ENCODE peak calls at places on chromosomes 4 and X, in seven cellular contexts. W is body of pancreas; P is sigmoid colon; K is CD4-positive, alpha-beta memory T cell; T is dorsolateral prefrontal cortex; V is ovary; Q is right lobe of liver. G is an unnamed sample.

GRCh38 chrX:130086414-130087207 is 23.7 kb downstream of the ELF4 start:
- DNase-seq in Q (no peak), P (no peak), V (no peak), W (no peak), K (peak; percentile 77), T (no peak), G (peak; percentile 79)

GRCh38 chrX:12978205-12979010 is 3.5 kb downstream of the TMSB4X start:
- DNase-seq in V (peak; percentile 43), Q (no peak), T (no peak), P (peak; percentile 77), K (peak; percentile 84), W (peak; percentile 64), G (peak; percentile 79)

GRCh38 chrX:80181079-80181478 is 166.5 kb downstream of the TBX22 start:
- DNase-seq in Q (no peak), W (no peak), P (no peak), T (no peak), K (no peak), V (no peak), G (no peak)

GRCh38 chr4:142656178-142656577 is 189.9 kb downstream of the INPP4B start:
- DNase-seq in T (no peak), K (peak; percentile 15), W (no peak), V (no peak), Q (no peak), P (no peak), G (peak; percentile 30)

GRCh38 chr4:129583868-129584267 is 487.9 kb downstream of the C4orf33 start:
- DNase-seq in V (no peak), Q (no peak), K (no peak), T (no peak), P (no peak), W (no peak), G (no peak)

GRCh38 chrX:15434205-15434604 is 50.0 kb upstream of the VEGFD start:
- DNase-seq in T (no peak), K (no peak), V (no peak), W (no peak), P (no peak), Q (no peak), G (no peak)

GRCh38 chr4:26947318-26947717 is 86.7 kb downstream of the STIM2 start:
- DNase-seq in P (no peak), Q (no peak), T (no peak), K (no peak), W (no peak), V (no peak), G (no peak)

GRCh38 chr4:122038896-122039295 is 87.0 kb upstream of the TRPC3 start:
- DNase-seq in W (no peak), T (no peak), K (no peak), Q (no peak), P (no peak), V (no peak), G (no peak)

GRCh38 chr4:74092957-74093356 is 6.0 kb downstream of the CXCL2 start:
- DNase-seq in T (no peak), Q (no peak), V (no peak), W (peak; percentile 48), P (no peak), K (no peak), G (no peak)

GRCh38 chr4:134499074-134499473 is 297.5 kb upstream of the PABPC4L start:
- DNase-seq in P (no peak), K (no peak), Q (no peak), T (no peak), W (no peak), V (no peak), G (no peak)

GRCh38 chrX:104668550-104668949 is 102.6 kb downstream of the IL1RAPL2 start:
- DNase-seq in V (no peak), W (peak; percentile 7), K (no peak), P (no peak), T (no peak), Q (no peak), G (peak; percentile 57)

GRCh38 chr4:144831971-144832370 is 186.0 kb downstream of the HHIP start:
- DNase-seq in W (no peak), P (no peak), Q (no peak), T (no peak), K (no peak), V (no peak), G (no peak)

GRCh38 chrX:151902813-151903591 is 9.7 kb upstream of the MAGEA4 start:
- DNase-seq in V (no peak), K (no peak), Q (no peak), T (no peak), P (peak; percentile 80), W (peak; percentile 26), G (no peak)

GRCh38 chr4:87823741-87824140 is 9.0 kb upstream of the MEPE start:
- DNase-seq in V (no peak), K (no peak), P (no peak), T (no peak), W (no peak), Q (no peak), G (no peak)

GRCh38 chr4:57094482-57095223 is 15.5 kb downstream of the IGFBP7 start:
- DNase-seq in K (no peak), T (no peak), P (no peak), W (no peak), V (no peak), Q (no peak), G (no peak)

DNA sequence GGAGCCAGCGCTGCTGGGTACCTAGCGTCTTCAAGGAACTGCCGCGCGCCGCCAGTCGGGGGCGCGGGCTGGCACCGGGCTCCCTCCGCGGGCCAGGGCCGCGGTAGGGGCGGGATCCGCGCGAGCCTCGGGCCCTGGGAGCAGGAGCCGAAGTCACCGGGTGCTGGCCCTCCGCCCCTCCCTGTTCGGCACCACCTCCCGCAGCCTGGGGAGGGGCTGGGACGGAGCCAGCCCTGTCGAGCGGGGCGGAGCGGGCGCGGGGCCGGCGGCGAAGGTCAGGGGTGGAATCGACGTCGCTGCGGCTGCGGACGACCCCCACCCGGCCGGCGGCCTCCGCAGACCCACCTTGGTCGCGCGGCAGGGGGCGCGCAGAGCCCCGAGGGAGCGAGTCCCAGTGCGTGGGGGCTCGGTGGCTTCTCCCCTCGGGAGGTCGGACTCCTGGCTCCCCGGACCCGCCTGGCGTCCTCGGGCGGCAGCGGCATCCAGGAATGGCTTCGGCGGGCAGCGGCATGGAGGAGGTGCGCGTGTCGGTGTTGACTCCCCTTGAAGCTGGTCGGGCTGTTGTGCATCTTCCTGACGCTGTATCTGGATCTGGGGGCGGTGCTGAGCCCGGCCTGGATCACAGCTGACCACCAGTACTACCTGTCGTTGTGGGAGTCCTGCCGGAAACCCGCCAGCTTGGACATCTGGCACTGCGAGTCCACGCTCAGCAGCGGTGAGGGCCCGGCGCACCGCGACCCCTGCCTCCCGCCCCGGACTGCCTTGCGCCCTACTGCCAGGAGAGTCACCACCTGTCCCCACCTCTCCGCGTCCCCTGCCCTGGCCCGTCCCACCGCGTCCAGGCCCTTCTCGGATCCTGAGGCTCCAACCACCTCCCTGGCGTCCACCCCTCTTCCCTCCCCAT is 50.5 kb upstream of the FAM47C start:
- DNase-seq in T (no peak), V (no peak), Q (peak; percentile 79), P (no peak), W (peak; percentile 69), K (no peak), G (no peak)
- H3K4me3 ChIP-seq in T (peak overlapping the region; percentile 15), V (no peak overlapping the region), Q (peak overlapping the region; percentile 40), P (peak overlapping the region; percentile 34), W (peak overlapping the region; percentile 25), K (no peak overlapping the region), G (no peak overlapping the region)

DNA sequence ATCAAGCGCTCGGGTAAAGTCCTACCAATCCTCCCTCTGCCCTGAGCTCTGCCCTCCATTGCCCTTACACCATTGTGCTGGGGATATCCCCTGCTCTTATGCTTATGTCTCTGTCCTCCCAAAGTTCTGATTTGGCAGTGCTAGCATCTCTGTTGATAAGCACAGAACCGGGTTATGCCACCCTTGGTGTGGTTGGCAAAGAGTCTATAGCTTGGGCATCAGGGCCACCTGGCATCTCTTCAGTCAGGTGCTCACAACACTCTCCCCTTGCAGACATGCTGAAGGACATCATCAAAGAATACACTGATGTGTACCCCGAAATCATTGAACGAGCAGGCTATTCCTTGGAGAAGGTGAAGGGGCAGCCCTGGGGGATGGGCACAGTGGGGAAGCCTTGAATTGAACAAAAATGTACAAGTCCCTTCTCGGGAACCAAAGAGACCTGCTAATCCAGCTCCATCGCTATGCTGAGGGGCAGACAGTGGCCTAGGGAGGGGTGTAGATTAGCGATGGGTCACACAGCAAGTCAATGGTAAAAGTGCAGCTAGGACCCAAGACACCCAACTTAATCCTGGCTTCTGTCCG is 3.8 kb downstream of the MAGED2 start:
- DNase-seq in V (no peak), T (no peak), W (no peak), P (no peak), K (no peak), Q (no peak), G (no peak)
- H3K4me3 ChIP-seq in V (no peak overlapping the region), T (no peak overlapping the region), W (no peak overlapping the region), P (no peak overlapping the region), K (no peak overlapping the region), Q (no peak overlapping the region), G (no peak overlapping the region)

GRCh38 chr4:7086384-7086783 is 18.5 kb upstream of the GRPEL1 start:
- DNase-seq in Q (no peak), W (no peak), P (no peak), T (no peak), V (no peak), K (no peak), G (no peak)

GRCh38 chr4:7089211-7089964 is 21.5 kb upstream of the GRPEL1 start:
- DNase-seq in V (no peak), K (no peak), T (no peak), P (no peak), Q (no peak), W (peak; percentile 60), G (no peak)

GRCh38 chr4:7087036-7087435 is 19.2 kb upstream of the GRPEL1 start:
- DNase-seq in W (no peak), P (no peak), Q (no peak), T (no peak), V (no peak), K (no peak), G (no peak)

DNA sequence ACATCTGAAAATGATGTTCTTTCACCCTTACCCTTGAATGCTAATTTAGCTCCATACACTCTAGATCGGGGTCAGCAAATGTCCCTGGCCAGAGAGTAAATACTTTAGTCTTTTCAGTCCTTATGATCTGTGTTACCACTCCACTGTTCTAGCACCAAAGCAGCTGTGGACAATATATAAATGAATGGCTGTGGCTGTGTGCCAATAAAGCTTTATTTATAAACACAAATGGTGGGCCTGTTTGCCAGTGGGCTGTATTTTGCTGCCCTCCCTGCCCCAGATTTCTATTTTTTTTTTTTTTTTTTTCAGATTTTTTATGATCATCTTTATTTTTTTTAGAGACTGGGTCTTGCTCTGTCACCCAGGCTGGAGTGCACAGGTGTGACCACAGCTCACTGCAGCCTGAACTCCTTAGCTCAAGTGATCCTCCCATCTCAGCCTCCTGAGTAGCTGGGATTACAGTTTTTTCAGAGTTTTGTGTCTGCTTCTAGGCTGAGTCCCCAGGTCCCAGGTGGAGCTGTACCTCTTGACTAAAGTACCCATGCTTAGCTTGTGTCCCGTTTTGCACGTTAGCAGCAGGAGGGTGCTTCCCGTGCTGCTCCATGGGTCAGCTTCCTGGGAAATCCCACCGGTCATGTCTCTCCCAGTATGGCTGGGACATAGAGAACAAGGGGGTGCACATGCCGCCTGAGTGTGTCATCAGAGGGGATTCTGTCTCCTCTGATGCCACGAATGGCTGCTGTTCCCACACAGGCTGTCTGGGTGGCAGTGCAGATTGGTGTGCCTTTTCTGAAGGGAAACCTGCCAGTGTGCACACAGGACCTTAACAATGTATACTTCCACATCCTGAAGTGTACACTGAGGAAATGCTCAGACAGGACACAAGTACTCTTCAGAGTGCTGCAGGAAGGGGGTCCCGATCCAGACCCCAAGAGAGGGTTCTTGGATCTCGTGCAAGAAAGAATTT is 16.0 kb upstream of the GRPEL1 start:
- DNase-seq in P (no peak), V (no peak), W (no peak), K (no peak), Q (no peak), T (no peak), G (no peak)
- H3K4me3 ChIP-seq in P (no peak overlapping the region), V (no peak overlapping the region), W (no peak overlapping the region), K (no peak overlapping the region), Q (peak overlapping the region; percentile 31), T (no peak overlapping the region), G (no peak overlapping the region)

GRCh38 chr4:19580090-19580489 is 671.6 kb upstream of the SLIT2 start:
- DNase-seq in T (no peak), K (no peak), W (no peak), P (no peak), V (no peak), Q (no peak), G (no peak)
- H3K4me3 ChIP-seq in T (no peak overlapping the region), K (no peak overlapping the region), W (no peak overlapping the region), P (no peak overlapping the region), V (no peak overlapping the region), Q (no peak overlapping the region), G (no peak overlapping the region)